ENCODE peak calls at places on chromosomes 2 and 18, in seven cellular contexts. O is A549, X is gastrocnemius medialis, A is astrocyte, J is BE2C, S is endothelial cell of umbilical vein, L is ovary. P is an unnamed sample.

GRCh38 chr2:224072541-224073188 is 33.6 kb upstream of the SERPINE2 start:
- DNase-seq in O (no peak), X (no peak), A (peak; percentile 86), J (no peak), S (no peak), L (no peak), P (peak; percentile 11)

GRCh38 chr2:238974061-238974460 is 126.2 kb downstream of the TWIST2 start:
- DNase-seq in O (no peak), X (no peak), A (peak; percentile 64), J (no peak), S (peak; percentile 65), L (no peak), P (no peak)

GRCh38 chr2:226791056-226791486 is 8.5 kb downstream of the IRS1 start:
- DNase-seq in O (no peak), X (peak; percentile 50), A (peak; percentile 72), J (no peak), S (peak; percentile 49), L (peak; percentile 68), P (no peak)

GRCh38 chr18:68177807-68178702 is 536.9 kb downstream of the TMX3 start:
- DNase-seq in O (no peak), X (no peak), A (peak; percentile 99), J (no peak), S (peak; percentile 85), L (no peak), P (no peak)

GRCh38 chr2:239467956-239468490 is 67.2 kb upstream of the HDAC4 start:
- DNase-seq in O (no peak), X (no peak), A (no peak), J (no peak), S (no peak), L (no peak), P (no peak)

GRCh38 chr2:29367986-29368677 is 252.9 kb downstream of the CLIP4 start:
- DNase-seq in O (no peak), X (no peak), A (no peak), J (no peak), S (no peak), L (no peak), P (no peak)

GRCh38 chr2:151192681-151193080 is 69.0 kb downstream of the RBM43 start:
- DNase-seq in O (no peak), X (no peak), A (no peak), J (no peak), S (no peak), L (no peak), P (no peak)

GRCh38 chr2:8906208-8906607 is 68.8 kb upstream of the KIDINS220 start:
- DNase-seq in O (no peak), X (no peak), A (peak; percentile 51), J (no peak), S (peak; percentile 13), L (no peak), P (peak; percentile 33)

GRCh38 chr2:12303181-12304030 is 413.3 kb upstream of the TRIB2 start:
- DNase-seq in O (no peak), X (no peak), A (peak; percentile 94), J (no peak), S (no peak), L (no peak), P (no peak)

GRCh38 chr2:33322099-33322498 is 154.3 kb upstream of the RASGRP3 start:
- DNase-seq in O (no peak), X (peak; percentile 20), A (peak; percentile 71), J (no peak), S (peak; percentile 90), L (peak; percentile 51), P (no peak)

GRCh38 chr18:8791171-8791651 is 85.9 kb downstream of the MTCL1 start:
- DNase-seq in O (no peak), X (no peak), A (no peak), J (peak; percentile 39), S (peak; percentile 49), L (no peak), P (no peak)

GRCh38 chr2:75054296-75054695 is 95.9 kb downstream of the POLE4 start:
- DNase-seq in O (no peak), X (no peak), A (peak; percentile 67), J (no peak), S (no peak), L (no peak), P (no peak)

GRCh38 chr2:190860985-190861721 is 19.5 kb upstream of the GLS start:
- DNase-seq in O (no peak), X (no peak), A (peak; percentile 86), J (no peak), S (no peak), L (no peak), P (no peak)

GRCh38 chr18:78154444-78154843 is 825.2 kb upstream of the SALL3 start:
- DNase-seq in O (no peak), X (no peak), A (no peak), J (no peak), S (no peak), L (no peak), P (no peak)

GRCh38 chr2:16262516-16263178 is 322.3 kb downstream of the MYCN start:
- DNase-seq in O (no peak), X (no peak), A (no peak), J (peak; percentile 98), S (no peak), L (no peak), P (no peak)

GRCh38 chr2:182077451-182078142 is 91.9 kb downstream of the PPP1R1C start:
- DNase-seq in O (peak; percentile 10), X (peak; percentile 4), A (peak; percentile 96), J (peak; percentile 34), S (peak; percentile 84), L (no peak), P (peak; percentile 40)

GRCh38 chr18:47719096-47719780 is 211.2 kb downstream of the SMAD2 start:
- DNase-seq in O (no peak), X (no peak), A (no peak), J (no peak), S (no peak), L (no peak), P (no peak)

GRCh38 chr2:116810071-116810470 is 1004.4 kb upstream of the DDX18 start:
- DNase-seq in O (no peak), X (no peak), A (no peak), J (no peak), S (no peak), L (no peak), P (no peak)

GRCh38 chr2:47719099-47719498 is 63.8 kb upstream of the MSH6 start:
- DNase-seq in O (no peak), X (no peak), A (no peak), J (no peak), S (no peak), L (no peak), P (no peak)

GRCh38 chr2:57869763-57870344 is 176.8 kb upstream of the VRK2 start:
- DNase-seq in O (no peak), X (no peak), A (no peak), J (no peak), S (no peak), L (no peak), P (no peak)

GRCh38 chr2:230758566-230759480 is 46.2 kb downstream of the CAB39 start:
- DNase-seq in O (no peak), X (no peak), A (peak; percentile 92), J (no peak), S (no peak), L (no peak), P (no peak)

GRCh38 chr2:176852667-176853066 is 359.9 kb upstream of the HNRNPA3 start:
- DNase-seq in O (no peak), X (no peak), A (no peak), J (no peak), S (no peak), L (no peak), P (peak; percentile 31)

GRCh38 chr2:241734467-241735208 is at the start of gene D2HGDH:
- DNase-seq in O (peak; percentile 63), X (peak; percentile 84), A (peak; percentile 41), J (peak; percentile 98), S (peak; percentile 78), L (peak; percentile 94), P (peak; percentile 98)

GRCh38 chr18:7367336-7367735 is 136.4 kb downstream of the LRRC30 start:
- DNase-seq in O (no peak), X (no peak), A (no peak), J (no peak), S (no peak), L (no peak), P (no peak)
- TF ChIP-seq CTCF in O (no peak), X (no peak), A (no peak), J (no peak), S (no peak), L (no peak), P (no peak)

DNA sequence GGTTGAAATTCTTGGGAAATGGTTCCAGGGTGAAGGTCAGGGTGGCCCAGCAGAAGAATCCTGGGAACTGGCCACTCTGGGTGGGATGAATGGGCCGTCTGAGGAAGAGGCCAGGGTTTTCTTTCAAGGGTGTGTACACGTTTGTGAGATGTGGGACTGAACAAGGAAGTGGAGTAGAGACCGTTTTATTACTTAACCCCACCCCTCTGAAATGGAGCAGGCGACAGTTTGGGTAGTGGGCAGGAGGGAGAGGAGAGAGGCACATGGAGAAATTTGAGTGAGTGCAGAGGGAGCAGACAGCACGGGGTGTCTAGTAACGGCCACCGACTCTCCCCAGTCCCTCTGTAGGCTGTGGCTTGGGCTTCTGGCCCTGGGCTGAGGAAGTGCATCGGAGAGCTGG is 135.1 kb downstream of the DYSF start:
- DNase-seq in O (no peak), X (no peak), A (no peak), J (no peak), S (no peak), L (no peak), P (no peak)
- H3K4me1 ChIP-seq in O (no peaks in the 10 kb centered on the region), X (peaks cover 5% of the 10 kb centered on the region), A (no peaks in the 10 kb centered on the region), J (no peaks in the 10 kb centered on the region), S (no peaks in the 10 kb centered on the region), L (no peaks in the 10 kb centered on the region), P (no peaks in the 10 kb centered on the region)

GRCh38 chr2:54086157-54086556 is 29.3 kb upstream of the ACYP2 start:
- DNase-seq in O (no peak), X (no peak), A (no peak), J (no peak), S (no peak), L (no peak), P (no peak)

GRCh38 chr2:54085069-54085468 is 30.3 kb upstream of the ACYP2 start:
- DNase-seq in O (no peak), X (no peak), A (no peak), J (no peak), S (no peak), L (no peak), P (no peak)

GRCh38 chr2:54083021-54083420 is 32.4 kb upstream of the ACYP2 start:
- DNase-seq in O (no peak), X (no peak), A (no peak), J (no peak), S (no peak), L (no peak), P (no peak)

GRCh38 chr2:54083440-54083839 is 32.0 kb upstream of the ACYP2 start:
- DNase-seq in O (no peak), X (no peak), A (no peak), J (no peak), S (no peak), L (no peak), P (no peak)

DNA sequence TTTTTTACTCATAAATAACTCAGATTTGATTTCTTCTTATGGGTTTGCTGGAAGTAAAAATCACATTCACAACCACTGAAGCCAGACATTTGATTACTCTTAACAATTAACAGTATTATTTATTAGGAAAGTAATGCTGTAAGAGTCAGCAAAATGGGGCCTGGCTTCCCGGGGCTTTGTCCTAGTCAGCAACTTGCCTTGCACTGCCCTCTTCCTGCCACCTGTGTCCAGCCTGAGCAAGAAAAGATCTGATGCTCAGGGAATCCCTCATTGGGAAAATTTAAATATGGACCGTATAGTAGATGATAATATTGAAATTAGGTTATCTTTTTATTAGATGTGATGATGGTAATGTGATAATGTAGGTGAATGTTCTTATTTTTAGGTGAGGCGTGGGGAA is 30.8 kb upstream of the ACYP2 start:
- DNase-seq in O (no peak), X (no peak), A (no peak), J (no peak), S (peak; percentile 20), L (no peak), P (no peak)
- TF ChIP-seq CTCF in O (peak; percentile 40), X (no peak), A (peak; percentile 18), J (no peak), S (no peak), L (no peak), P (no peak)

GRCh38 chr18:12842459-12843380 is 41.3 kb downstream of the PTPN2 start:
- DNase-seq in O (no peak), X (no peak), A (peak; percentile 20), J (no peak), S (no peak), L (no peak), P (no peak)
- H3K4me1 ChIP-seq in O (peaks cover 20% of the 10 kb centered on the region), X (peaks cover 10% of the 10 kb centered on the region), A (peaks cover 6% of the 10 kb centered on the region), J (no peaks in the 10 kb centered on the region), S (no peaks in the 10 kb centered on the region), L (peaks cover 1% of the 10 kb centered on the region), P (peaks cover 16% of the 10 kb centered on the region)

P was measured in mucosa of descending colon.